ENCODE peak calls at places on chromosomes 2 and 18, in five cellular contexts. One of them, this sample, is unnamed.

GRCh38 chr18:57921708-57922107 is 118.6 kb upstream of the ATP8B1 start:
- DNase-seq in stimulated activated CD4-positive, alpha-beta T cell treated with anti-CD3 and anti-CD28 coated beads, Interleukin-2, amount 100 ng/mL, for 48 hours: no peak
- DNase-seq in Right ventricle myocardium superior: no peak
- DNase-seq in AG08396: no peak
- DNase-seq in mammary epithelial cell: peak; percentile 56
- DNase-seq in this sample: peak; percentile 74

GRCh38 chr2:227325056-227325823 is at the start of gene MFF:
- DNase-seq in mammary epithelial cell: peak; percentile 91
- DNase-seq in stimulated activated CD4-positive, alpha-beta T cell treated with anti-CD3 and anti-CD28 coated beads, Interleukin-2, amount 100 ng/mL, for 48 hours: peak; percentile 88
- DNase-seq in Right ventricle myocardium superior: peak; percentile 96
- DNase-seq in AG08396: peak; percentile 98
- DNase-seq in this sample: peak; percentile 95

GRCh38 chr2:163878718-163879117 is 142.9 kb upstream of the FIGN start:
- DNase-seq in mammary epithelial cell: peak; percentile 9
- DNase-seq in stimulated activated CD4-positive, alpha-beta T cell treated with anti-CD3 and anti-CD28 coated beads, Interleukin-2, amount 100 ng/mL, for 48 hours: no peak
- DNase-seq in Right ventricle myocardium superior: no peak
- DNase-seq in AG08396: no peak
- DNase-seq in this sample: peak; percentile 74

GRCh38 chr2:59888015-59888414 is 665.4 kb downstream of the BCL11A start:
- DNase-seq in AG08396: no peak
- DNase-seq in stimulated activated CD4-positive, alpha-beta T cell treated with anti-CD3 and anti-CD28 coated beads, Interleukin-2, amount 100 ng/mL, for 48 hours: peak; percentile 6
- DNase-seq in mammary epithelial cell: no peak
- DNase-seq in Right ventricle myocardium superior: no peak
- DNase-seq in this sample: no peak

GRCh38 chr18:56423626-56424025 is 214.8 kb downstream of the TXNL1 start:
- DNase-seq in Right ventricle myocardium superior: no peak
- DNase-seq in mammary epithelial cell: peak; percentile 71
- DNase-seq in stimulated activated CD4-positive, alpha-beta T cell treated with anti-CD3 and anti-CD28 coated beads, Interleukin-2, amount 100 ng/mL, for 48 hours: no peak
- DNase-seq in AG08396: no peak
- DNase-seq in this sample: no peak

GRCh38 chr2:61443342-61444041 is 27.4 kb downstream of the USP34 start:
- DNase-seq in AG08396: no peak
- DNase-seq in mammary epithelial cell: no peak
- DNase-seq in Right ventricle myocardium superior: no peak
- DNase-seq in stimulated activated CD4-positive, alpha-beta T cell treated with anti-CD3 and anti-CD28 coated beads, Interleukin-2, amount 100 ng/mL, for 48 hours: no peak
- DNase-seq in this sample: no peak

GRCh38 chr2:46874236-46874929 is 41.2 kb downstream of the MCFD2 start:
- DNase-seq in AG08396: no peak
- DNase-seq in stimulated activated CD4-positive, alpha-beta T cell treated with anti-CD3 and anti-CD28 coated beads, Interleukin-2, amount 100 ng/mL, for 48 hours: no peak
- DNase-seq in Right ventricle myocardium superior: no peak
- DNase-seq in mammary epithelial cell: no peak
- DNase-seq in this sample: no peak

GRCh38 chr2:98556634-98557033 is 51.7 kb downstream of the COA5 start:
- DNase-seq in mammary epithelial cell: no peak
- DNase-seq in stimulated activated CD4-positive, alpha-beta T cell treated with anti-CD3 and anti-CD28 coated beads, Interleukin-2, amount 100 ng/mL, for 48 hours: no peak
- DNase-seq in AG08396: no peak
- DNase-seq in Right ventricle myocardium superior: no peak
- DNase-seq in this sample: no peak

GRCh38 chr2:140247451-140248205 is 1467.4 kb upstream of the NXPH2 start:
- DNase-seq in mammary epithelial cell: no peak
- DNase-seq in Right ventricle myocardium superior: no peak
- DNase-seq in AG08396: no peak
- DNase-seq in stimulated activated CD4-positive, alpha-beta T cell treated with anti-CD3 and anti-CD28 coated beads, Interleukin-2, amount 100 ng/mL, for 48 hours: no peak
- DNase-seq in this sample: no peak

GRCh38 chr2:240428245-240428644 is 7.2 kb upstream of the GPC1 start:
- DNase-seq in AG08396: no peak
- DNase-seq in Right ventricle myocardium superior: no peak
- DNase-seq in mammary epithelial cell: no peak
- DNase-seq in stimulated activated CD4-positive, alpha-beta T cell treated with anti-CD3 and anti-CD28 coated beads, Interleukin-2, amount 100 ng/mL, for 48 hours: no peak
- DNase-seq in this sample: no peak

GRCh38 chr2:181190711-181191110 is 210.3 kb downstream of the UBE2E3 start:
- DNase-seq in AG08396: no peak
- DNase-seq in Right ventricle myocardium superior: no peak
- DNase-seq in stimulated activated CD4-positive, alpha-beta T cell treated with anti-CD3 and anti-CD28 coated beads, Interleukin-2, amount 100 ng/mL, for 48 hours: no peak
- DNase-seq in mammary epithelial cell: no peak
- DNase-seq in this sample: no peak

GRCh38 chr18:44988821-44989587 is 308.3 kb downstream of the SETBP1 start:
- DNase-seq in AG08396: no peak
- DNase-seq in Right ventricle myocardium superior: no peak
- DNase-seq in stimulated activated CD4-positive, alpha-beta T cell treated with anti-CD3 and anti-CD28 coated beads, Interleukin-2, amount 100 ng/mL, for 48 hours: no peak
- DNase-seq in mammary epithelial cell: peak; percentile 27
- DNase-seq in this sample: no peak

GRCh38 chr2:196225213-196225612 is 53.8 kb upstream of the STK17B start:
- DNase-seq in Right ventricle myocardium superior: no peak
- DNase-seq in stimulated activated CD4-positive, alpha-beta T cell treated with anti-CD3 and anti-CD28 coated beads, Interleukin-2, amount 100 ng/mL, for 48 hours: no peak
- DNase-seq in AG08396: peak; percentile 30
- DNase-seq in mammary epithelial cell: peak; percentile 33
- DNase-seq in this sample: no peak

GRCh38 chr2:118728984-118729383 is 118.5 kb downstream of the EN1 start:
- DNase-seq in AG08396: no peak
- DNase-seq in Right ventricle myocardium superior: no peak
- DNase-seq in mammary epithelial cell: no peak
- DNase-seq in stimulated activated CD4-positive, alpha-beta T cell treated with anti-CD3 and anti-CD28 coated beads, Interleukin-2, amount 100 ng/mL, for 48 hours: no peak
- DNase-seq in this sample: no peak